ENCODE peak calls at places on chromosomes 11 and 22, in five cellular contexts. Y, N, T, S and Q are unnamed samples.

GRCh38 chr11:76810151-76810853 is 27.1 kb downstream of the TSKU start:
- DNase-seq in Y (peak), N (no peak), T (peak), S (no peak), Q (no peak)

GRCh38 chr11:118918128-118918685 is 7.5 kb downstream of the BCL9L start:
- DNase-seq in Y (peak), N (no peak), T (peak), S (peak), Q (no peak)

GRCh38 chr11:64742940-64743590 is 877 bp downstream of the RASGRP2 start:
- DNase-seq in Y (peak), N (no peak), T (peak), S (peak), Q (no peak)

GRCh38 chr11:8040921-8041285 is 40.1 kb upstream of the TUB start:
- DNase-seq in Y (no peak), N (no peak), T (no peak), S (peak), Q (no peak)

GRCh38 chr11:42890773-42891172 is 421.0 kb upstream of the API5 start:
- DNase-seq in Y (no peak), N (no peak), T (no peak), S (no peak), Q (no peak)

GRCh38 chr22:41522813-41523212 is 21.5 kb downstream of the POLR3H start:
- DNase-seq in Y (no peak), N (no peak), T (no peak), S (no peak), Q (no peak)

GRCh38 chr11:118908264-118908663 is 17.5 kb downstream of the BCL9L start:
- DNase-seq in Y (no peak), N (no peak), T (no peak), S (no peak), Q (no peak)

GRCh38 chr11:65026810-65027209 is 429 bp upstream of the SNX15 start:
- DNase-seq in Y (peak), N (no peak), T (no peak), S (no peak), Q (no peak)

GRCh38 chr11:114321621-114322257 is 25.5 kb downstream of the NNMT start:
- DNase-seq in Y (no peak), N (no peak), T (peak), S (no peak), Q (no peak)

GRCh38 chr11:83441171-83441570 is 155.0 kb upstream of the CCDC90B start:
- DNase-seq in Y (no peak), N (no peak), T (no peak), S (peak), Q (no peak)

GRCh38 chr11:61950035-61950547 is at the start of gene BEST1:
- DNase-seq in Y (no peak), N (no peak), T (no peak), S (no peak), Q (no peak)

GRCh38 chr22:32378703-32379272 is 21.1 kb downstream of the RFPL3 start:
- DNase-seq in Y (peak), N (no peak), T (peak), S (peak), Q (peak)

GRCh38 chr11:1727088-1727690 is 23.2 kb downstream of the IFITM10 start:
- DNase-seq in Y (no peak), N (no peak), T (no peak), S (no peak), Q (no peak)

GRCh38 chr11:128208329-128209220 is 378.8 kb downstream of the ETS1 start:
- DNase-seq in Y (peak), N (no peak), T (peak), S (no peak), Q (no peak)

GRCh38 chr11:82631722-82632630 is 101.7 kb downstream of the FAM181B start:
- DNase-seq in Y (no peak), N (no peak), T (peak), S (no peak), Q (no peak)

GRCh38 chr11:30984442-30984816 is 385.1 kb downstream of the DCDC1 start:
- DNase-seq in Y (peak), N (no peak), T (no peak), S (no peak), Q (no peak)

GRCh38 chr11:123430736-123431356 is 777 bp downstream of the GRAMD1B start:
- DNase-seq in Y (peak), N (no peak), T (peak), S (peak), Q (peak)

GRCh38 chr11:30917859-30918478 is 331.8 kb upstream of the MPPED2 start:
- DNase-seq in Y (no peak), N (no peak), T (peak), S (no peak), Q (peak)

GRCh38 chr11:120610101-120610500 is 98.6 kb downstream of the GRIK4 start:
- DNase-seq in Y (no peak), N (no peak), T (no peak), S (no peak), Q (no peak)

GRCh38 chr11:65298655-65299179 is 15.9 kb upstream of the CDC42EP2 start:
- DNase-seq in Y (no peak), N (no peak), T (peak), S (no peak), Q (no peak)

GRCh38 chr11:47705722-47706121 is 9.4 kb downstream of the AGBL2 start:
- DNase-seq in Y (no peak), N (no peak), T (no peak), S (no peak), Q (no peak)

GRCh38 chr11:67307545-67308001 is 4.2 kb downstream of the SSH3 start:
- DNase-seq in Y (no peak), N (no peak), T (no peak), S (no peak), Q (no peak)

GRCh38 chr22:42996646-42997365 is 18.1 kb downstream of the PACSIN2 start:
- DNase-seq in Y (no peak), N (no peak), T (no peak), S (no peak), Q (no peak)

GRCh38 chr11:69163842-69164241 is 8.1 kb downstream of the SMIM38 start:
- DNase-seq in Y (no peak), N (no peak), T (no peak), S (no peak), Q (no peak)

GRCh38 chr11:69167130-69167915 is 11.6 kb downstream of the SMIM38 start:
- DNase-seq in Y (no peak), N (no peak), T (no peak), S (no peak), Q (no peak)

GRCh38 chr11:69166186-69167115 is 10.7 kb downstream of the SMIM38 start:
- DNase-seq in Y (no peak), N (peak), T (peak), S (peak), Q (no peak)

GRCh38 chr11:69164824-69165223 is 9.1 kb downstream of the SMIM38 start:
- DNase-seq in Y (no peak), N (no peak), T (no peak), S (no peak), Q (no peak)

DNA sequence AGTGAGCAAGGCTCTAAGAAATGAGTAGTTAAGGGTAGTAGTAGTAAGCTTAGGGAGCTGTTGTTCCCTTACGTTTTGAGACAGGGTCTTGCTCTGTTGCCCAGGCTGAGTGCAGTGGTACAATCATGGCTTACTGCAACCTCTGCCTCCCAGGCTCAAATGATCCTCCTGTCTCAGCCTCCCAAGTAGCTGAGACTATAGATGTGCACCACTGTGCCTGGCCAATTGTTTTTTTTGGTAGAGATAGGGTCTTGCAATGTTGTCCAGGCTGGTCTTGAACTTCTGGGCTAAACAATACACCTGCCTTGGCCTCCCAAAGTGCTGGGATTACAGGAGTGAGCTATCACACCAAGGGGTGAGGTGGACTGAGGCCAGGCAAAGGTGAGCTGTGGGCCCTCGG is 10.0 kb downstream of the SMIM38 start:
- DNase-seq in Y (no peak), N (no peak), T (no peak), S (no peak), Q (no peak)
- H2BK12ac ChIP-seq in Y (no peak), N (peak), T (peak), S (no peak), Q (no peak)

GRCh38 chr11:73586791-73587190 is 11.1 kb downstream of the FAM168A start:
- DNase-seq in Y (no peak), N (no peak), T (no peak), S (no peak), Q (no peak)

GRCh38 chr11:73582636-73583035 is 15.3 kb downstream of the FAM168A start:
- DNase-seq in Y (no peak), N (no peak), T (no peak), S (no peak), Q (no peak)

GRCh38 chr11:73579641-73580434 is 18.1 kb downstream of the FAM168A start:
- DNase-seq in Y (no peak), N (no peak), T (no peak), S (no peak), Q (no peak)

GRCh38 chr11:73585834-73586575 is 11.9 kb downstream of the FAM168A start:
- DNase-seq in Y (no peak), N (no peak), T (peak), S (no peak), Q (no peak)

DNA sequence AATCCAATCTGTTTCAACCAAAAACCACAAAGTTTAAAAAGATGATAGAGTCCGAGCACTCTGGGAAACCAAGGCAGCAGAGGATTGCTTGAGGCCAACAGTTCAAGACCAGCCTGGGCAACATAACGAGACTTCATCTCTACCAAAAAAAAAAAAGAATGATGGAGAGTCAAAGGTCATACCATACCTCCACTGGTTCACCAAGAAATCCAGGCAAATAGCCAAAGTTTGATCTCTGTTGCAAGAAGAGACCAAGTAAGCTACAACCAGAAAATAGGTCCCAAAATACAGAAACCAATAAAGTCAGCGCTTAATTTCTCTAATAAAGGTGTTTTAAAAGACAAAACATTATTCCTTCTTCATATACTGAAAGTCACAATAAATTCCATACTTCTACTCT is 13.1 kb downstream of the FAM168A start:
- DNase-seq in Y (no peak), N (no peak), T (no peak), S (no peak), Q (no peak)
- H2BK5ac ChIP-seq in Y (no peak), N (no peak), T (no peak), S (no peak), Q (no peak)

GRCh38 chr22:39266398-39267030 is 21.7 kb upstream of the PDGFB start:
- DNase-seq in Y (peak), N (no peak), T (peak), S (no peak), Q (no peak)
- H2BK12ac ChIP-seq in Y (no peak), N (no peak), T (no peak), S (no peak), Q (no peak)

GRCh38 chr11:124643042-124643604 is 20.5 kb downstream of the TBRG1 start:
- DNase-seq in Y (no peak), N (no peak), T (no peak), S (no peak), Q (no peak)
- H2BK5ac ChIP-seq in Y (no peak), N (no peak), T (no peak), S (no peak), Q (no peak)

DNA sequence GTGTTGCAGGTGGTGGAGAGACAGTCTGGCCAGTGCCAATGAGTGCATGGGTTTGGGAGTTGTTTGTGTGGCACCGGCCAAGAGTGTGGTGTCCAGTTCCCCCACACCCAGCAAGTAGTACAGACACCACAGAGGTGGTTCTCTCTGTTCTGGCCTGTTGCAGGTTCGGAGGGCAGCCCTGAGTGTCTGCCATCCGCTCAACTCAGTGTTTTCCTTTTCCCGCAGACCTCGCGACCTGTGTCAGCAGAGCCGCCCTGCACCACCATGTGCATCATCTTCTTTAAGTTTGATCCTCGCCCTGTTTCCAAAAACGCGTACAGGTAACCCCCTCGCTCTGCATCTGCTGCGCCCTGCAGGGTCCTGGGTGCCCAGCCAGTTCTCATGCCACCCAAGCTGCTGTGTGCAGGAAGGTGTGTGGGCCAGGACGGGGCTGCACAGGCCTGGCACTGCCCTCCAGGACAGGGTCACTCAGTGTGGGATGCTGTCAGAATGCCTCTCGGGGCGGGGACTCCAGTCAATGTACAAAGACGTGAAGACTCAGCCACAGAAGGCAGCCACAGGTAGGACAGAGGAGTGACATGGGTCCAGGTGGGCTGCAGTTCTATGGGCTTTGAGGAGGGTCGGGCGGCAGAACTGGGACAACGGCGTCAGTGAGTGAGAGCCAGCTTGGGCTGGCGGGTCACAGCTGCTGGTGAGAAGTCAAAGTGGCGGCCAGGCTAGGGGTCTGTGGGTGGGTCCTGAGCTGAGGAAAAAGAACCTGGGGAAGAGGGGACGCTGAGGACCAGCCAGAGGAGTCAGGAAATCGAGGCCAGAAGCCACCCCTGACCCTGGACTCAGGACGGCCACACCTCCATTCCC is 15.9 kb downstream of the TANGO2 start:
- DNase-seq in Y (no peak), N (no peak), T (no peak), S (no peak), Q (no peak)
- H2BK12ac ChIP-seq in Y (no peak), N (no peak), T (peak), S (no peak), Q (no peak)